ENCODE peak calls at places on chromosomes 5 and 9, in nine cellular contexts. M, A, E, V, T, S, D, G and Z are unnamed samples.

GRCh38 chr5:56123531-56124243 is 109.4 kb downstream of the ANKRD55 start:
- DNase-seq in T (peak; percentile 72), M (peak; percentile 99), D (peak; percentile 72), V (peak; percentile 31), G (peak; percentile 18), S (no peak), A (peak; percentile 93), E (peak; percentile 73), Z (no peak)

GRCh38 chr5:7405277-7405676 is 9.3 kb downstream of the ADCY2 start:
- DNase-seq in E (no peak), V (no peak), M (no peak), T (no peak), D (no peak), S (no peak), G (no peak), A (no peak), Z (no peak)

GRCh38 chr5:133838286-133838685 is 130.1 kb downstream of the C5orf15 start:
- DNase-seq in M (no peak), T (no peak), A (no peak), E (no peak), G (no peak), S (no peak), D (no peak), V (no peak), Z (no peak)

GRCh38 chr5:107805166-107805565 is 134.4 kb upstream of the EFNA5 start:
- DNase-seq in S (no peak), T (no peak), E (no peak), D (no peak), G (no peak), V (no peak), A (no peak), M (no peak), Z (no peak)

GRCh38 chr9:101458955-101459631 is 23.5 kb upstream of the ALDOB start:
- DNase-seq in T (no peak), M (peak; percentile 81), D (no peak), E (no peak), V (peak; percentile 51), A (no peak), G (no peak), S (peak; percentile 76), Z (no peak)

GRCh38 chr9:124780060-124780756 is 3.3 kb downstream of the OLFML2A start:
- DNase-seq in T (peak; percentile 80), D (peak; percentile 69), M (no peak), E (peak; percentile 75), G (peak; percentile 13), A (no peak), V (no peak), S (peak; percentile 34), Z (no peak)

GRCh38 chr9:113309204-113309813 is 6.1 kb upstream of the RNF183 start:
- DNase-seq in E (no peak), D (no peak), V (no peak), S (peak; percentile 69), M (peak; percentile 42), T (no peak), A (peak; percentile 32), G (peak; percentile 41), Z (peak; percentile 19)

GRCh38 chr9:113754739-113755138 is 121.4 kb upstream of the ZNF618 start:
- DNase-seq in S (no peak), G (no peak), V (no peak), E (no peak), T (no peak), A (no peak), D (no peak), M (no peak), Z (no peak)

GRCh38 chr5:90528704-90529233 is 615 bp downstream of the LYSMD3 start:
- DNase-seq in D (no peak), G (no peak), S (peak; percentile 10), V (no peak), A (no peak), E (no peak), M (no peak), T (no peak), Z (peak; percentile 11)

GRCh38 chr9:90451804-90452203 is 190.8 kb downstream of the DIRAS2 start:
- DNase-seq in S (no peak), T (no peak), A (no peak), E (no peak), V (no peak), G (no peak), D (no peak), M (no peak), Z (no peak)

GRCh38 chr9:112535811-112536210 is 49.2 kb downstream of the KIAA1958 start:
- DNase-seq in E (no peak), D (no peak), A (no peak), V (no peak), G (no peak), M (no peak), S (no peak), T (no peak), Z (no peak)

GRCh38 chr5:128378196-128378595 is 159.8 kb downstream of the FBN2 start:
- DNase-seq in V (no peak), S (no peak), G (no peak), T (no peak), D (no peak), E (no peak), M (no peak), A (no peak), Z (no peak)

GRCh38 chr5:32942225-32942989 is 231.3 kb downstream of the NPR3 start:
- DNase-seq in T (no peak), D (no peak), G (peak; percentile 12), M (peak; percentile 62), A (peak; percentile 38), E (no peak), V (no peak), S (peak; percentile 10), Z (no peak)

GRCh38 chr9:123550797-123551196 is 194.8 kb downstream of the CRB2 start:
- DNase-seq in D (no peak), E (no peak), M (no peak), S (peak; percentile 37), G (no peak), A (no peak), V (no peak), T (no peak), Z (no peak)

GRCh38 chr5:12777342-12777741 is 873.1 kb upstream of the CTNND2 start:
- DNase-seq in V (no peak), M (no peak), T (no peak), E (no peak), G (no peak), A (no peak), D (no peak), S (no peak), Z (no peak)

GRCh38 chr5:10227396-10227795 is 22.3 kb downstream of the ATPSCKMT start:
- DNase-seq in G (no peak), T (no peak), S (no peak), E (no peak), A (no peak), D (no peak), M (no peak), V (no peak), Z (no peak)

GRCh38 chr5:15026011-15026481 is 154.5 kb upstream of the ANKH start:
- DNase-seq in M (no peak), E (no peak), D (no peak), A (no peak), S (no peak), G (no peak), V (no peak), T (no peak), Z (no peak)

GRCh38 chr9:76216161-76216649 is 178.0 kb downstream of the RFK start:
- DNase-seq in T (no peak), A (no peak), G (no peak), E (no peak), M (peak; percentile 61), V (no peak), S (no peak), D (no peak), Z (no peak)

GRCh38 chr9:136690841-136691261 is 3.6 kb upstream of the AGPAT2 start:
- DNase-seq in D (peak; percentile 57), T (no peak), E (peak; percentile 80), A (no peak), M (no peak), V (no peak), G (no peak), S (no peak), Z (no peak)

GRCh38 chr9:14365667-14366066 is 51.7 kb upstream of the NFIB start:
- DNase-seq in G (no peak), D (no peak), V (no peak), M (no peak), S (no peak), T (no peak), A (no peak), E (no peak), Z (no peak)

DNA sequence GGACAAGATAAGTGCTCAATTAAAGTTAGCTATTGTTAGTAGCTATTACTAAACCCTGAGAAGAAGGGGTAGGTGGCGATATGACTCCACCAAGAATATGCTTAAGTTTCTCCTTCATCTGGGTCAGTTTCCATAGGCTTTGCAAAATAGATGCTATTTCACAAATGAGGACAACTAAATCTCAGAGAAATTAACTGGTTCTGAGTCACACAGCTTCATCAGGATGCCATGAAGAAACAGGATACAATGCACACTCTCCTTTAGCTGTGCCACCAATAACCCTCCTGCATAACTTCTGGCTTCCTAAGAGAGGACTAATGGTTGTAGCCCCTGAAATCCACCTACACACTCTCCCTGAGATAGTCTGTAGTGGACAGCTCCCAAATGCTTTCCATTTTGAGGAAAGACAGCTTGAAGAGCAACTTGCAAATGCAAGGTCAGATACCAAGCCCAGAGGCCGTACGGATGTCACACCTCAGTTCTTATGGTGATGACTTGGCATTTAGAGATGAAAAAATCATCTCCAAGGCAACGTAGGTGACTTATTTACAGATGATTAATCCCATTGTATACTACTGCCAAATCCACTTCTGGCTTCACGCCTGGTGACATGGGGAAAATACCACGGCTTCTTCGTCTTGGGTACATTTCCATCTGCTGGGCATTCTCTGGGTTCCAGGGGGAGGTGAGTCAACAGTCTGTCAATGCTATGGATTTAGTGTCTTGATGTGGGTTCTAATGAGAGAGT is 251.4 kb upstream of the IL12B start:
- DNase-seq in D (no peak), E (no peak), A (no peak), M (peak; percentile 97), S (no peak), T (no peak), G (no peak), V (no peak), Z (no peak)
- TF ChIP-seq EP300 in D (no peak), E (no peak), A (no peak), M (peak; percentile 84), S (no peak), T (no peak), G (no peak), V (no peak), Z (no peak)

GRCh38 chr9:20811872-20812271 is 127.8 kb downstream of the FOCAD start:
- DNase-seq in M (peak; percentile 10), G (no peak), E (no peak), S (no peak), V (no peak), D (no peak), A (no peak), T (no peak), Z (no peak)
- TF ChIP-seq EP300 in M (no peak), G (no peak), E (no peak), S (no peak), V (no peak), D (no peak), A (no peak), T (no peak), Z (no peak)

GRCh38 chr5:139757727-139758509 is 37.7 kb upstream of the PSD2 start:
- DNase-seq in V (no peak), M (no peak), G (no peak), T (no peak), S (no peak), E (no peak), D (no peak), A (no peak), Z (no peak)
- TF ChIP-seq EP300 in V (no peak), M (no peak), G (no peak), T (no peak), S (no peak), E (no peak), D (no peak), A (no peak), Z (no peak)

GRCh38 chr9:85536076-85536475 is 205.7 kb downstream of the AGTPBP1 start:
- DNase-seq in G (no peak), A (no peak), E (no peak), V (no peak), D (no peak), S (no peak), M (no peak), T (no peak), Z (no peak)
- TF ChIP-seq EP300 in G (no peak), A (no peak), E (no peak), V (no peak), D (no peak), S (no peak), M (no peak), T (no peak), Z (peak; percentile 21)